ENCODE peak calls at places on chromosomes 7 and 10, in six cellular contexts. One of them, this sample, is unnamed. For H3K4me1, the result is how much of the 10 kb centered on the place peaks cover.

GRCh38 chr10:94104316-94105060 is 110.8 kb downstream of the PLCE1 start:
- DNase-seq in thoracic aorta: no peak
- DNase-seq in neuronal stem cell: no peak
- DNase-seq in GM23338: no peak
- DNase-seq in transverse colon: no peak
- DNase-seq in sigmoid colon: no peak
- DNase-seq in this sample: no peak

GRCh38 chr7:152464312-152465117 is 28.7 kb upstream of the KMT2C start:
- DNase-seq in transverse colon: peak
- DNase-seq in thoracic aorta: peak
- DNase-seq in neuronal stem cell: peak
- DNase-seq in GM23338: peak
- DNase-seq in sigmoid colon: peak
- DNase-seq in this sample: peak

GRCh38 chr7:116525913-116526857 is 1.3 kb downstream of the CAV1 start:
- DNase-seq in transverse colon: peak
- DNase-seq in sigmoid colon: peak
- DNase-seq in thoracic aorta: peak
- DNase-seq in neuronal stem cell: peak
- DNase-seq in GM23338: peak
- DNase-seq in this sample: peak

GRCh38 chr7:29883462-29884398 is 77.4 kb downstream of the WIPF3 start:
- DNase-seq in GM23338: peak
- DNase-seq in transverse colon: peak
- DNase-seq in sigmoid colon: no peak
- DNase-seq in neuronal stem cell: no peak
- DNase-seq in thoracic aorta: no peak
- DNase-seq in this sample: no peak

GRCh38 chr10:123507298-123507697 is 158.9 kb upstream of the GPR26 start:
- DNase-seq in sigmoid colon: no peak
- DNase-seq in thoracic aorta: no peak
- DNase-seq in GM23338: no peak
- DNase-seq in neuronal stem cell: no peak
- DNase-seq in transverse colon: no peak
- DNase-seq in this sample: no peak

GRCh38 chr7:140525741-140526140 is 46.4 kb upstream of the MKRN1 start:
- DNase-seq in transverse colon: peak
- DNase-seq in thoracic aorta: no peak
- DNase-seq in sigmoid colon: no peak
- DNase-seq in neuronal stem cell: no peak
- DNase-seq in GM23338: no peak
- DNase-seq in this sample: no peak

GRCh38 chr10:102646610-102647432 is 2.5 kb downstream of the TRIM8 start:
- DNase-seq in GM23338: no peak
- DNase-seq in neuronal stem cell: no peak
- DNase-seq in sigmoid colon: no peak
- DNase-seq in transverse colon: peak
- DNase-seq in thoracic aorta: no peak
- DNase-seq in this sample: no peak

GRCh38 chr7:78173192-78173591 is 374.6 kb downstream of the PHTF2 start:
- DNase-seq in transverse colon: no peak
- DNase-seq in thoracic aorta: no peak
- DNase-seq in neuronal stem cell: no peak
- DNase-seq in sigmoid colon: no peak
- DNase-seq in GM23338: no peak
- DNase-seq in this sample: no peak

GRCh38 chr10:129706523-129706922 is 239.5 kb downstream of the MGMT start:
- DNase-seq in transverse colon: no peak
- DNase-seq in sigmoid colon: no peak
- DNase-seq in thoracic aorta: no peak
- DNase-seq in neuronal stem cell: no peak
- DNase-seq in GM23338: no peak
- DNase-seq in this sample: no peak

GRCh38 chr7:101868191-101868950 is 50.9 kb downstream of the CUX1 start:
- DNase-seq in sigmoid colon: no peak
- DNase-seq in thoracic aorta: no peak
- DNase-seq in transverse colon: no peak
- DNase-seq in GM23338: no peak
- DNase-seq in neuronal stem cell: no peak
- DNase-seq in this sample: no peak

GRCh38 chr10:103861501-103861900 is 6.1 kb upstream of the SH3PXD2A start:
- DNase-seq in thoracic aorta: no peak
- DNase-seq in transverse colon: no peak
- DNase-seq in neuronal stem cell: no peak
- DNase-seq in GM23338: no peak
- DNase-seq in sigmoid colon: no peak
- DNase-seq in this sample: no peak

GRCh38 chr7:741850-742249 is 14.8 kb upstream of the PRKAR1B start:
- DNase-seq in GM23338: no peak
- DNase-seq in neuronal stem cell: no peak
- DNase-seq in transverse colon: no peak
- DNase-seq in sigmoid colon: peak
- DNase-seq in thoracic aorta: no peak
- DNase-seq in this sample: peak

GRCh38 chr10:68261132-68261856 is 29.4 kb upstream of the ATOH7 start:
- DNase-seq in thoracic aorta: no peak
- DNase-seq in sigmoid colon: peak
- DNase-seq in GM23338: no peak
- DNase-seq in transverse colon: peak
- DNase-seq in neuronal stem cell: no peak
- DNase-seq in this sample: no peak

GRCh38 chr7:158854681-158855081 is 1.7 kb upstream of the DYNC2I1 start:
- DNase-seq in thoracic aorta: no peak
- DNase-seq in transverse colon: no peak
- DNase-seq in sigmoid colon: peak
- DNase-seq in neuronal stem cell: no peak
- DNase-seq in GM23338: no peak
- DNase-seq in this sample: no peak

GRCh38 chr7:135620980-135621850 is 41.1 kb upstream of the STMP1 start:
- DNase-seq in neuronal stem cell: peak
- DNase-seq in GM23338: peak
- DNase-seq in sigmoid colon: no peak
- DNase-seq in thoracic aorta: peak
- DNase-seq in transverse colon: peak
- DNase-seq in this sample: no peak

GRCh38 chr10:118062798-118063238 is 16.1 kb upstream of the RAB11FIP2 start:
- DNase-seq in sigmoid colon: no peak
- DNase-seq in GM23338: no peak
- DNase-seq in transverse colon: peak
- DNase-seq in thoracic aorta: no peak
- DNase-seq in neuronal stem cell: no peak
- DNase-seq in this sample: no peak

GRCh38 chr10:6669269-6669859 is 89.3 kb upstream of the PRKCQ start:
- DNase-seq in thoracic aorta: no peak
- DNase-seq in GM23338: peak
- DNase-seq in transverse colon: no peak
- DNase-seq in sigmoid colon: no peak
- DNase-seq in neuronal stem cell: peak
- DNase-seq in this sample: no peak

GRCh38 chr10:127550861-127551260 is 1.8 kb downstream of the NPS start:
- DNase-seq in neuronal stem cell: no peak
- DNase-seq in GM23338: no peak
- DNase-seq in transverse colon: no peak
- DNase-seq in thoracic aorta: no peak
- DNase-seq in sigmoid colon: no peak
- DNase-seq in this sample: no peak

GRCh38 chr7:94580601-94581000 is 71.0 kb downstream of the CASD1 start:
- DNase-seq in neuronal stem cell: no peak
- DNase-seq in GM23338: no peak
- DNase-seq in sigmoid colon: no peak
- DNase-seq in thoracic aorta: no peak
- DNase-seq in transverse colon: no peak
- DNase-seq in this sample: no peak

GRCh38 chr10:74922921-74923320 is 96.5 kb downstream of the KAT6B start:
- DNase-seq in thoracic aorta: no peak
- DNase-seq in transverse colon: no peak
- DNase-seq in sigmoid colon: no peak
- DNase-seq in neuronal stem cell: no peak
- DNase-seq in GM23338: no peak
- DNase-seq in this sample: no peak

GRCh38 chr10:132470306-132471124 is 67.1 kb upstream of the INPP5A start:
- DNase-seq in transverse colon: peak
- DNase-seq in thoracic aorta: no peak
- DNase-seq in sigmoid colon: no peak
- DNase-seq in GM23338: no peak
- DNase-seq in neuronal stem cell: no peak
- DNase-seq in this sample: no peak

GRCh38 chr7:118352854-118353453 is 128.4 kb downstream of the ANKRD7 start:
- DNase-seq in thoracic aorta: no peak
- DNase-seq in GM23338: peak
- DNase-seq in sigmoid colon: no peak
- DNase-seq in transverse colon: no peak
- DNase-seq in neuronal stem cell: peak
- DNase-seq in this sample: no peak

GRCh38 chr10:110493832-110494426 is 3.8 kb upstream of the DUSP5 start:
- DNase-seq in thoracic aorta: no peak
- DNase-seq in transverse colon: no peak
- DNase-seq in sigmoid colon: no peak
- DNase-seq in neuronal stem cell: no peak
- DNase-seq in GM23338: no peak
- DNase-seq in this sample: no peak

GRCh38 chr7:87784424-87784823 is 91.7 kb downstream of the SLC25A40 start:
- DNase-seq in thoracic aorta: no peak
- DNase-seq in transverse colon: no peak
- DNase-seq in GM23338: peak
- DNase-seq in sigmoid colon: no peak
- DNase-seq in neuronal stem cell: no peak
- DNase-seq in this sample: no peak

GRCh38 chr7:31875424-31875823 is 188.4 kb downstream of the PPP1R17 start:
- DNase-seq in GM23338: no peak
- DNase-seq in sigmoid colon: no peak
- DNase-seq in transverse colon: no peak
- DNase-seq in thoracic aorta: no peak
- DNase-seq in neuronal stem cell: no peak
- DNase-seq in this sample: no peak

GRCh38 chr10:127971973-127972615 is 65.2 kb downstream of the PTPRE start:
- DNase-seq in GM23338: no peak
- DNase-seq in thoracic aorta: no peak
- DNase-seq in neuronal stem cell: no peak
- DNase-seq in transverse colon: no peak
- DNase-seq in sigmoid colon: no peak
- DNase-seq in this sample: no peak

GRCh38 chr7:11760372-11760771 is 71.6 kb downstream of the THSD7A start:
- DNase-seq in sigmoid colon: no peak
- DNase-seq in neuronal stem cell: no peak
- DNase-seq in transverse colon: no peak
- DNase-seq in thoracic aorta: no peak
- DNase-seq in GM23338: no peak
- DNase-seq in this sample: no peak

GRCh38 chr10:125061557-125062243 is 98.7 kb downstream of the CTBP2 start:
- DNase-seq in thoracic aorta: no peak
- DNase-seq in GM23338: no peak
- DNase-seq in transverse colon: no peak
- DNase-seq in neuronal stem cell: no peak
- DNase-seq in sigmoid colon: no peak
- DNase-seq in this sample: no peak

GRCh38 chr10:125062244-125063208 is 97.8 kb downstream of the CTBP2 start:
- DNase-seq in GM23338: no peak
- DNase-seq in transverse colon: no peak
- DNase-seq in neuronal stem cell: no peak
- DNase-seq in thoracic aorta: no peak
- DNase-seq in sigmoid colon: no peak
- DNase-seq in this sample: no peak

GRCh38 chr10:125060851-125061556 is 99.4 kb downstream of the CTBP2 start:
- DNase-seq in neuronal stem cell: peak
- DNase-seq in GM23338: peak
- DNase-seq in thoracic aorta: peak
- DNase-seq in sigmoid colon: peak
- DNase-seq in transverse colon: peak
- DNase-seq in this sample: no peak

GRCh38 chr10:125064681-125065492 is 95.5 kb downstream of the CTBP2 start:
- DNase-seq in thoracic aorta: no peak
- DNase-seq in GM23338: peak
- DNase-seq in neuronal stem cell: no peak
- DNase-seq in transverse colon: no peak
- DNase-seq in sigmoid colon: no peak
- DNase-seq in this sample: no peak

DNA sequence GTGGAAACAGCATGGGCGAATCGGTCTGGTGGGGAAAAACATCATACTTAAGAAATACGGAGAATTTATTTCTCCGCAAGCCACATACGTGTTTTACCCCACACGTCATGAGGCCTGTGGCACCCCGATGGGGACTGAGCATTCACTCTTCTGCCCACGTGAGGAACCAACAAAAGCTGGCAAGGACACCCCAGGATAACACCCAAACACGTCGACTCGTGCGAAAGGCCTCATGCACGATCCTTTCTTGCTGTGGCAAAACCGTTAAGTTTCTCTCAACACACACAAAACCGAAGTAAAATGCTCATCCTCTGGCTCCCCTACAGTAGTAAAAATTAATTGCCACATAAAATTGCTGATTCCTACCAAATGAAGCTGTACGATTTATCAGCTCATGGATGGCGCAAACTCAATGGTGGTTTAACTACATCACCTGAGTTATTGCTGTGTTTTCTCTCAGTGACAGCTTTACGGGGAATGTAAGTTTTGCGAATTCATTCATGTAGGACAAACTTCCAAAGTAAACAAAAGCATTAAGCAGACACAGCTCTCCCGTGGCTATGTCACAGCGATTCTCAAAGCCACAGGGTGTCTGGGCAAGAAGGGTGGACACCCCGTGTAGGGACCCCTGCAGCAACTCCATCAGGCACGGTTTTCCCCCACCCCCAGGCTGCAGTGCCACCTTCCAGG is 97.0 kb downstream of the CTBP2 start:
- DNase-seq in transverse colon: no peak
- DNase-seq in sigmoid colon: no peak
- DNase-seq in neuronal stem cell: no peak
- DNase-seq in GM23338: no peak
- DNase-seq in thoracic aorta: no peak
- DNase-seq in this sample: no peak
- H3K4me1 ChIP-seq in transverse colon: half or more
- H3K4me1 ChIP-seq in sigmoid colon: half or more
- H3K4me1 ChIP-seq in neuronal stem cell: under half
- H3K4me1 ChIP-seq in GM23338: half or more
- H3K4me1 ChIP-seq in thoracic aorta: half or more
- H3K4me1 ChIP-seq in this sample: half or more

GRCh38 chr10:35355971-35356724 is 19.8 kb downstream of the CCNY start:
- DNase-seq in transverse colon: no peak
- DNase-seq in neuronal stem cell: no peak
- DNase-seq in GM23338: no peak
- DNase-seq in sigmoid colon: no peak
- DNase-seq in thoracic aorta: no peak
- DNase-seq in this sample: no peak
- H3K4me1 ChIP-seq in transverse colon: under half
- H3K4me1 ChIP-seq in neuronal stem cell: under half
- H3K4me1 ChIP-seq in GM23338: under half
- H3K4me1 ChIP-seq in sigmoid colon: half or more
- H3K4me1 ChIP-seq in thoracic aorta: under half
- H3K4me1 ChIP-seq in this sample: under half

GRCh38 chr7:98294326-98294725 is 12.8 kb downstream of the BRI3 start:
- DNase-seq in GM23338: no peak
- DNase-seq in sigmoid colon: no peak
- DNase-seq in transverse colon: no peak
- DNase-seq in neuronal stem cell: no peak
- DNase-seq in thoracic aorta: no peak
- DNase-seq in this sample: no peak
- H3K4me1 ChIP-seq in GM23338: under half
- H3K4me1 ChIP-seq in sigmoid colon: under half
- H3K4me1 ChIP-seq in transverse colon: under half
- H3K4me1 ChIP-seq in neuronal stem cell: under half
- H3K4me1 ChIP-seq in thoracic aorta: under half
- H3K4me1 ChIP-seq in this sample: under half

GRCh38 chr7:105209870-105210269 is 178.9 kb downstream of the SRPK2 start:
- DNase-seq in transverse colon: no peak
- DNase-seq in neuronal stem cell: no peak
- DNase-seq in thoracic aorta: no peak
- DNase-seq in sigmoid colon: no peak
- DNase-seq in GM23338: no peak
- DNase-seq in this sample: no peak
- H3K4me1 ChIP-seq in transverse colon: under half
- H3K4me1 ChIP-seq in neuronal stem cell: under half
- H3K4me1 ChIP-seq in thoracic aorta: under half
- H3K4me1 ChIP-seq in sigmoid colon: under half
- H3K4me1 ChIP-seq in GM23338: under half
- H3K4me1 ChIP-seq in this sample: under half